ENCODE peak calls at places on chromosomes 6 and 20, in six cellular contexts. D, B, L, N, G and X are unnamed samples.

GRCh38 chr6:68400396-68400795 is 234.7 kb upstream of the ADGRB3 start:
- DNase-seq in D (no peak), B (no peak), L (no peak), N (no peak), G (no peak), X (no peak)

GRCh38 chr6:1482381-1483166 is 93.2 kb downstream of the FOXF2 start:
- DNase-seq in D (no peak), B (no peak), L (no peak), N (no peak), G (no peak), X (no peak)

GRCh38 chr6:166275714-166276166 is 32.5 kb downstream of the PRR18 start:
- DNase-seq in D (peak; percentile 69), B (peak; percentile 57), L (peak; percentile 36), N (peak; percentile 65), G (peak; percentile 78), X (peak; percentile 33)

GRCh38 chr20:45993197-45993951 is 15.3 kb upstream of the MMP9 start:
- DNase-seq in D (no peak), B (no peak), L (no peak), N (no peak), G (peak; percentile 61), X (no peak)

GRCh38 chr6:43496370-43497128 is 13.6 kb downstream of the LRRC73 start:
- DNase-seq in D (no peak), B (no peak), L (no peak), N (no peak), G (no peak), X (peak; percentile 82)

GRCh38 chr6:108274546-108274945 is 13.7 kb upstream of the SNX3 start:
- DNase-seq in D (no peak), B (no peak), L (no peak), N (no peak), G (no peak), X (no peak)

GRCh38 chr6:108736832-108737231 is 111.4 kb upstream of the ARMC2 start:
- DNase-seq in D (peak; percentile 31), B (no peak), L (no peak), N (no peak), G (no peak), X (no peak)

GRCh38 chr6:34132082-34132357 is 13.9 kb downstream of the GRM4 start:
- DNase-seq in D (no peak), B (no peak), L (no peak), N (no peak), G (no peak), X (no peak)

GRCh38 chr20:60313609-60314008 is 355.4 kb downstream of the CDH26 start:
- DNase-seq in D (no peak), B (no peak), L (no peak), N (no peak), G (no peak), X (no peak)

GRCh38 chr6:121491576-121491975 is 56.1 kb downstream of the GJA1 start:
- DNase-seq in D (no peak), B (no peak), L (no peak), N (no peak), G (no peak), X (no peak)

GRCh38 chr20:47357296-47358051 is 975 bp upstream of the ZMYND8 start:
- DNase-seq in D (peak; percentile 97), B (peak; percentile 86), L (peak; percentile 46), N (peak; percentile 85), G (peak; percentile 94), X (peak; percentile 94)

GRCh38 chr20:31706607-31707257 is 15.9 kb downstream of the BCL2L1 start:
- DNase-seq in D (no peak), B (no peak), L (no peak), N (no peak), G (no peak), X (no peak)
- TF ChIP-seq POLR2A in D (no peak), B (no peak), L (no peak), N (no peak), G (no peak), X (no peak)

GRCh38 chr6:5135783-5136376 is 50.7 kb downstream of the PPP1R3G start:
- DNase-seq in D (no peak), B (no peak), L (no peak), N (no peak), G (no peak), X (no peak)

GRCh38 chr6:5136856-5137255 is 51.7 kb downstream of the PPP1R3G start:
- DNase-seq in D (no peak), B (no peak), L (no peak), N (no peak), G (no peak), X (no peak)

GRCh38 chr6:5133943-5134342 is 48.8 kb downstream of the PPP1R3G start:
- DNase-seq in D (no peak), B (no peak), L (no peak), N (no peak), G (no peak), X (no peak)

GRCh38 chr6:5130135-5130866 is 45.2 kb downstream of the PPP1R3G start:
- DNase-seq in D (no peak), B (no peak), L (no peak), N (no peak), G (no peak), X (no peak)

GRCh38 chr6:5132741-5133140 is 47.6 kb downstream of the PPP1R3G start:
- DNase-seq in D (peak; percentile 37), B (peak; percentile 71), L (no peak), N (peak; percentile 87), G (peak; percentile 44), X (no peak)
- TF ChIP-seq CTCF in D (no peak), B (no peak), L (no peak), N (no peak), G (no peak), X (no peak)

GRCh38 chr6:125871365-125871764 is 80.6 kb downstream of the NCOA7 start:
- DNase-seq in D (no peak), B (no peak), L (no peak), N (no peak), G (no peak), X (no peak)
- H3K27ac ChIP-seq in D (no peak overlapping the region), B (no peak overlapping the region), L (no peak overlapping the region), N (no peak overlapping the region), G (no peak overlapping the region), X (no peak overlapping the region)

GRCh38 chr20:290081-290831 is at the start of gene C20orf96:
- DNase-seq in D (peak; percentile 94), B (peak; percentile 92), L (peak; percentile 84), N (peak; percentile 96), G (peak; percentile 96), X (peak; percentile 87)
- TF ChIP-seq POLR2A in D (no peak), B (no peak), L (no peak), N (peak; percentile 30), G (no peak), X (peak; percentile 26)